ENCODE peak calls at places on chromosomes 5 and 9, in six cellular contexts. A is cardiac fibroblast; V is left lobe of liver; U is stimulated activated CD8-positive, alpha-beta memory T cell treated with anti-CD3 and anti-CD28 coated beads, Interleukin-4, amount 100 ng/mL, for 1 hour; H is nucleus accumbens; R is effector memory CD8-positive, alpha-beta T cell. K is an unnamed sample.

GRCh38 chr9:33254211-33254610 is 10.3 kb downstream of the BAG1 start:
- DNase-seq in A (no peak), V (no peak), U (no peak), H (no peak), R (no peak), K (no peak)

GRCh38 chr5:110757118-110757729 is 18.4 kb downstream of the SLC25A46 start:
- DNase-seq in A (peak), V (no peak), U (no peak), H (no peak), R (peak), K (no peak)

GRCh38 chr9:89882876-89883275 is 278.1 kb downstream of the GADD45G start:
- DNase-seq in A (no peak), V (peak), U (no peak), H (no peak), R (no peak), K (no peak)

GRCh38 chr5:154482528-154483449 is 4.8 kb upstream of the HAND1 start:
- DNase-seq in A (no peak), V (no peak), U (no peak), H (no peak), R (no peak), K (no peak)

GRCh38 chr5:123107343-123108240 is 18.6 kb downstream of the PRDM6 start:
- DNase-seq in A (no peak), V (no peak), U (no peak), H (no peak), R (no peak), K (no peak)

GRCh38 chr9:77022783-77023440 is 3.5 kb downstream of the FOXB2 start:
- DNase-seq in A (no peak), V (no peak), U (no peak), H (no peak), R (no peak), K (no peak)

GRCh38 chr5:36662291-36662851 is 56.0 kb downstream of the SLC1A3 start:
- DNase-seq in A (no peak), V (no peak), U (no peak), H (peak), R (no peak), K (no peak)

GRCh38 chr5:61525573-61526142 is 193.6 kb downstream of the ZSWIM6 start:
- DNase-seq in A (peak), V (no peak), U (no peak), H (no peak), R (no peak), K (no peak)

GRCh38 chr5:10702911-10703491 is 58.0 kb downstream of the DAP start:
- DNase-seq in A (peak), V (no peak), U (no peak), H (no peak), R (no peak), K (no peak)

GRCh38 chr9:133784731-133785561 is 46.8 kb upstream of the SARDH start:
- DNase-seq in A (no peak), V (no peak), U (no peak), H (no peak), R (no peak), K (no peak)

GRCh38 chr9:20197976-20198685 is 409.3 kb upstream of the SLC24A2 start:
- DNase-seq in A (no peak), V (no peak), U (no peak), H (no peak), R (no peak), K (no peak)

GRCh38 chr5:62268239-62268638 is 37.8 kb upstream of the KIF2A start:
- DNase-seq in A (no peak), V (no peak), U (no peak), H (peak), R (no peak), K (peak)

GRCh38 chr9:77180056-77180455 is 2.7 kb downstream of the VPS13A start:
- DNase-seq in A (no peak), V (no peak), U (no peak), H (no peak), R (no peak), K (no peak)

GRCh38 chr9:94785211-94786169 is 59.0 kb downstream of the AOPEP start:
- DNase-seq in A (no peak), V (no peak), U (no peak), H (no peak), R (no peak), K (no peak)

GRCh38 chr5:136082390-136083193 is 50.1 kb upstream of the SMAD5 start:
- DNase-seq in A (peak), V (peak), U (peak), H (peak), R (peak), K (peak)

GRCh38 chr5:59128646-59129290 is 545.9 kb downstream of the RAB3C start:
- DNase-seq in A (peak), V (no peak), U (no peak), H (no peak), R (no peak), K (no peak)

GRCh38 chr9:136292591-136293448 is 11.1 kb downstream of the CCDC187 start:
- DNase-seq in A (no peak), V (no peak), U (no peak), H (no peak), R (no peak), K (no peak)

GRCh38 chr5:10474521-10475075 is 32.9 kb downstream of the ROPN1L start:
- DNase-seq in A (no peak), V (peak), U (no peak), H (no peak), R (no peak), K (no peak)

GRCh38 chr5:143879646-143880045 is 67.7 kb downstream of the HMHB1 start:
- DNase-seq in A (no peak), V (no peak), U (no peak), H (no peak), R (no peak), K (no peak)

GRCh38 chr9:92724528-92725265 is 39.9 kb downstream of the BICD2 start:
- DNase-seq in A (no peak), V (peak), U (no peak), H (no peak), R (no peak), K (no peak)

GRCh38 chr5:113162208-113162607 is 185.6 kb downstream of the DCP2 start:
- DNase-seq in A (no peak), V (no peak), U (no peak), H (no peak), R (no peak), K (no peak)

GRCh38 chr9:74696520-74696919 is 191.2 kb downstream of the TRPM6 start:
- DNase-seq in A (no peak), V (no peak), U (no peak), H (no peak), R (no peak), K (no peak)

K was measured in A549.